ENCODE peak calls at places on chromosomes 13 and 19, in five cellular contexts. N, W, I, K and F are unnamed samples.

GRCh38 chr19:50750010-50750409 is 20.3 kb upstream of the GPR32 start:
- DNase-seq in N (no peak), W (no peak), I (no peak), K (no peak), F (no peak)

GRCh38 chr19:38079926-38080380 is 144.1 kb downstream of the DPF1 start:
- DNase-seq in N (no peak), W (peak), I (peak), K (no peak), F (peak)

GRCh38 chr13:114077938-114078335 is 54.5 kb downstream of the RASA3 start:
- DNase-seq in N (no peak), W (no peak), I (no peak), K (no peak), F (no peak)

GRCh38 chr19:4596033-4596904 is 36.8 kb upstream of the SEMA6B start:
- DNase-seq in N (no peak), W (no peak), I (no peak), K (no peak), F (no peak)

GRCh38 chr19:44782729-44783128 is 5.0 kb downstream of the CBLC start:
- DNase-seq in N (no peak), W (no peak), I (no peak), K (no peak), F (no peak)

GRCh38 chr19:35777961-35778360 is 2.6 kb downstream of the ARHGAP33 start:
- DNase-seq in N (no peak), W (no peak), I (no peak), K (no peak), F (no peak)

GRCh38 chr19:20558011-20558410 is 7.6 kb downstream of the ZNF737 start:
- DNase-seq in N (peak), W (no peak), I (peak), K (peak), F (no peak)

GRCh38 chr13:27349458-27349857 is 75.0 kb upstream of the GTF3A start:
- DNase-seq in N (no peak), W (no peak), I (no peak), K (no peak), F (no peak)

GRCh38 chr13:37107868-37108267 is 2.4 kb upstream of the CSNK1A1L start:
- DNase-seq in N (no peak), W (no peak), I (no peak), K (no peak), F (no peak)

GRCh38 chr13:61144834-61145593 is 270.6 kb downstream of the PCDH20 start:
- DNase-seq in N (no peak), W (no peak), I (no peak), K (no peak), F (no peak)

GRCh38 chr19:3655402-3656072 is 28.9 kb upstream of the CACTIN start:
- DNase-seq in N (no peak), W (peak), I (no peak), K (no peak), F (peak)

GRCh38 chr19:33280351-33280921 is 21.9 kb downstream of the CEBPA start:
- DNase-seq in N (no peak), W (no peak), I (no peak), K (no peak), F (no peak)

GRCh38 chr19:28532765-28533341 is 680.1 kb downstream of the UQCRFS1 start:
- DNase-seq in N (no peak), W (no peak), I (no peak), K (no peak), F (no peak)

GRCh38 chr19:8697671-8698432 is 743 bp downstream of the ACTL9 start:
- DNase-seq in N (peak), W (no peak), I (no peak), K (no peak), F (no peak)

GRCh38 chr13:60431108-60431700 is 34.2 kb downstream of the TDRD3 start:
- DNase-seq in N (no peak), W (peak), I (no peak), K (no peak), F (no peak)

GRCh38 chr13:57739791-57740190 is 108.2 kb downstream of the PCDH17 start:
- DNase-seq in N (no peak), W (no peak), I (no peak), K (no peak), F (no peak)

GRCh38 chr13:99984463-99985242 is 3.1 kb downstream of the ZIC2 start:
- DNase-seq in N (peak), W (no peak), I (no peak), K (no peak), F (no peak)

GRCh38 chr13:100529666-100530065 is 58.9 kb downstream of the GGACT start:
- DNase-seq in N (peak), W (no peak), I (no peak), K (no peak), F (no peak)

GRCh38 chr19:10639836-10640235 is 14.3 kb upstream of the ILF3 start:
- DNase-seq in N (no peak), W (no peak), I (no peak), K (no peak), F (no peak)

GRCh38 chr13:21361706-21362105 is 97.4 kb downstream of the ZDHHC20 start:
- DNase-seq in N (no peak), W (no peak), I (no peak), K (no peak), F (no peak)

GRCh38 chr13:92952161-92952560 is 274.4 kb upstream of the GPC6 start:
- DNase-seq in N (no peak), W (no peak), I (no peak), K (no peak), F (no peak)

GRCh38 chr19:49020931-49021895 is 2.9 kb downstream of the CGB3 start:
- DNase-seq in N (no peak), W (no peak), I (no peak), K (no peak), F (no peak)

GRCh38 chr13:36244073-36244472 is 29.7 kb upstream of the SOHLH2 start:
- DNase-seq in N (no peak), W (no peak), I (no peak), K (no peak), F (no peak)

GRCh38 chr19:6800991-6801396 is 28.5 kb downstream of the VAV1 start:
- DNase-seq in N (no peak), W (peak), I (no peak), K (no peak), F (no peak)

GRCh38 chr19:8004723-8005513 is 523 bp downstream of the ELAVL1 start:
- DNase-seq in N (no peak), W (peak), I (no peak), K (peak), F (no peak)

GRCh38 chr19:6891761-6892385 is 4.5 kb downstream of the ADGRE1 start:
- DNase-seq in N (no peak), W (no peak), I (no peak), K (no peak), F (no peak)

GRCh38 chr19:27774827-27775226 is 1438.1 kb downstream of the UQCRFS1 start:
- DNase-seq in N (peak), W (no peak), I (no peak), K (no peak), F (no peak)

GRCh38 chr19:7831452-7831851 is 1.4 kb downstream of the EVI5L start:
- DNase-seq in N (peak), W (no peak), I (no peak), K (no peak), F (peak)

GRCh38 chr19:49196527-49197240 is 39.1 kb downstream of the TRPM4 start:
- DNase-seq in N (no peak), W (no peak), I (peak), K (no peak), F (no peak)

GRCh38 chr19:45498411-45499195 is at the start of gene PPM1N:
- DNase-seq in N (peak), W (no peak), I (no peak), K (no peak), F (no peak)

GRCh38 chr19:18468930-18469244 is 31.0 kb upstream of the ISYNA1 start:
- DNase-seq in N (no peak), W (no peak), I (no peak), K (no peak), F (no peak)

GRCh38 chr19:18469245-18470107 is 31.5 kb upstream of the ISYNA1 start:
- DNase-seq in N (peak), W (peak), I (peak), K (peak), F (peak)

GRCh38 chr19:18466354-18466753 is 28.4 kb upstream of the ISYNA1 start:
- DNase-seq in N (no peak), W (no peak), I (no peak), K (no peak), F (no peak)

GRCh38 chr19:18468517-18468916 is 30.6 kb upstream of the ISYNA1 start:
- DNase-seq in N (no peak), W (no peak), I (no peak), K (no peak), F (no peak)

GRCh38 chr19:18467978-18468377 is 30.0 kb upstream of the ISYNA1 start:
- DNase-seq in N (no peak), W (no peak), I (no peak), K (no peak), F (no peak)
- TF ChIP-seq POLR2A in N (no peak), W (no peak), I (no peak), K (no peak), F (no peak)

GRCh38 chr13:25034173-25034572 is 61.8 kb upstream of the PABPC3 start:
- DNase-seq in N (no peak), W (no peak), I (no peak), K (no peak), F (no peak)

GRCh38 chr13:25042141-25042540 is 53.8 kb upstream of the PABPC3 start:
- DNase-seq in N (no peak), W (no peak), I (peak), K (no peak), F (no peak)

GRCh38 chr13:25032160-25032559 is 63.8 kb upstream of the PABPC3 start:
- DNase-seq in N (no peak), W (no peak), I (no peak), K (no peak), F (no peak)

DNA sequence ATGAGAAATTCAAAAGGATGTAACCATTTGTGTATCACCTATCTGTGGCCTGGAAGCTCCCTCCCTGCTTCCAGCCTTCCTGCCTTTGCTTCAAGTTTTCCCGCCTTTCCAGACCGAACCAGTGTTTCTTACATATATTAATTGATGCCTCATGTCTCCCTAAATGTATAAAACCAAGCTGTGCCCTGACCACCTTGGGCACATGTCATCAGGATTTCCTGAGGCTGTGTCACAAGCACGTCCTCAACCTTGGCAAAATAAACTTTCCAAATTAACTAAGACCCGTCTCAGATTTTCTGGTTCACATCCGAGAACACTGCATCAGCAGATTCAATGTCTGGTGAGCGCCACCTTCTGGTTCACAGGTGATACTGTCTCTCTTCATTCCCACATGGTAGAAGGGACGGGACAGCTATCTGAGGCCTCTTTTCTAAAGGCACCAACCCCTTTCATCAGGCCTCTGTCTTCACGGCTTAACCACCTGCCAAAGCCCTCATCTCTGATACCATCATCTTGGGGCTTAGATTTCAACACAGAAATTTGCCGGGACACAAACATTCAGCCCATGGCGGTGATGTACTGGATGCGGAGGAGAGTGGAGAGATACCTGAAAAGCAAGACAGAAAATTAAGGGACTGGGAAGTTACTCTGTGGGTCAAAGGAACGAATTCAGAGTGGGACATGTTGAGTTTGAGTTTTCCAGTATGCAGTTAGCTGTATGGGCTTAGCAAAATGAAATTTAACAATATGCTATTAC is 58.7 kb upstream of the PABPC3 start:
- DNase-seq in N (peak), W (peak), I (peak), K (peak), F (peak)
- H3K4me3 ChIP-seq in N (no peak), W (no peak), I (no peak), K (no peak), F (no peak)

GRCh38 chr19:681029-681626 is 4.9 kb downstream of the FSTL3 start:
- DNase-seq in N (no peak), W (no peak), I (peak), K (peak), F (peak)

GRCh38 chr19:678791-679388 is 2.7 kb downstream of the FSTL3 start:
- DNase-seq in N (no peak), W (no peak), I (no peak), K (no peak), F (no peak)

GRCh38 chr19:679418-680286 is 3.5 kb downstream of the FSTL3 start:
- DNase-seq in N (no peak), W (peak), I (peak), K (peak), F (peak)

GRCh38 chr19:681638-682037 is 5.4 kb downstream of the FSTL3 start:
- DNase-seq in N (no peak), W (no peak), I (no peak), K (no peak), F (no peak)

GRCh38 chr19:680287-681028 is 4.3 kb downstream of the FSTL3 start:
- DNase-seq in N (peak), W (peak), I (peak), K (peak), F (peak)
- TF ChIP-seq POLR2A in N (peak), W (no peak), I (peak), K (peak), F (no peak)

DNA sequence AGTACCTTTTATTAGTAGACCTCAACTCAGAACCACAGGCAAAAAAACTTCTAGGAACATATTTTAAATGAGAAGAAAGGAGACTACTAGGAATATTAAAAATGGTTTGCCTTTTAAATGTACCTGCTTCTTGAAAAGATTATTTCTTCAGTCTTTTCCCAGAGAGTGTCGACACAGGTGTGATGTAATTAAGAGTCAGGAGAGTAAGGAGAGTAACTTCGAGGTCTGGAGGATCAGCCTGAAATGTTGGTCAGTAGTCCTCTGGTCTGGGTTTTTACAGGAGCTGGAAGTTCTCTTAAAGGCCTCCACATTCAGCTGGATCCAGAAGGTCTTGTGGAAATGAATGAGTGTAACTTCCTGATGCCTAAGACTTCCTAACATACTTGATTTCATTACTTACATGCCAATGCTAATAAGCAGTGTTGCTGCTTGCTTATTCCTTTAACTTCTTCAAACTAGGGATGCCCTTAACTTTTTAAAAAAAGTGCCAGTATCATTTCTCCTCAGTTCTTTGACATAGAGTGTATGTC is at the start of gene KCTD4:
- DNase-seq in N (no peak), W (peak), I (no peak), K (no peak), F (no peak)
- H3K4me3 ChIP-seq in N (no peak), W (no peak), I (no peak), K (no peak), F (no peak)

DNA sequence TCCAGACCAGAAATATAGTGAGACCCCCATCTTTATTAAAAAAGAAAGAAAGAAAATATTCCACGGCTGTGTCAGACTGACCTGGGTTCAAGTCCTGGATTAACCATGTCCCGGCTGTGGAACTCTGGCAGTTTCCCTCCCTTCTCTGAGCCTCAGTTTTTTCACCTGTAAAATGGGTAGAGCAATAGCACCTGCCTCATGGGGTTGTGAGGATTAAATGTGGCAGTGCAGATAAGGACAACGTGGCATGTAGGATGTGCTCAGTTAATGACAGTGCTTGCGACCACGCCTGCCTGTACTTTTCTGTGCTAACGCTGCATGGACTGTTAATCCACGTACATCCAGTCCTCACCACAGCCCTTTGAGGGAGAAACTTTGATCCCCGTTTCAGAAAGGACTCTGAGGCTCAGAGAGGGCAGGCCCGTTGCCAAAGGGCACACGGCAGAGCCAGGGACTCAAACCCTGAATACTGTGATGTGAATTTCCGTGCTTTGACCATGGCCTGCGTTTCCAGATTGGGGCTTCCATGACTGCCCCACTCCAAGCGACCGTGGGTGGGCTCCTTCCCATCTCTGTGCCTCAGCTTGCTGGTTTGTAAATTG is 16.1 kb downstream of the SBK2 start:
- DNase-seq in N (no peak), W (no peak), I (no peak), K (no peak), F (no peak)
- TF ChIP-seq POLR2A in N (no peak), W (no peak), I (no peak), K (no peak), F (no peak)

GRCh38 chr19:23557381-23557780 is 129.6 kb downstream of the ZNF675 start:
- DNase-seq in N (no peak), W (no peak), I (no peak), K (no peak), F (no peak)
- H3K4me3 ChIP-seq in N (no peak), W (no peak), I (no peak), K (no peak), F (no peak)

DNA sequence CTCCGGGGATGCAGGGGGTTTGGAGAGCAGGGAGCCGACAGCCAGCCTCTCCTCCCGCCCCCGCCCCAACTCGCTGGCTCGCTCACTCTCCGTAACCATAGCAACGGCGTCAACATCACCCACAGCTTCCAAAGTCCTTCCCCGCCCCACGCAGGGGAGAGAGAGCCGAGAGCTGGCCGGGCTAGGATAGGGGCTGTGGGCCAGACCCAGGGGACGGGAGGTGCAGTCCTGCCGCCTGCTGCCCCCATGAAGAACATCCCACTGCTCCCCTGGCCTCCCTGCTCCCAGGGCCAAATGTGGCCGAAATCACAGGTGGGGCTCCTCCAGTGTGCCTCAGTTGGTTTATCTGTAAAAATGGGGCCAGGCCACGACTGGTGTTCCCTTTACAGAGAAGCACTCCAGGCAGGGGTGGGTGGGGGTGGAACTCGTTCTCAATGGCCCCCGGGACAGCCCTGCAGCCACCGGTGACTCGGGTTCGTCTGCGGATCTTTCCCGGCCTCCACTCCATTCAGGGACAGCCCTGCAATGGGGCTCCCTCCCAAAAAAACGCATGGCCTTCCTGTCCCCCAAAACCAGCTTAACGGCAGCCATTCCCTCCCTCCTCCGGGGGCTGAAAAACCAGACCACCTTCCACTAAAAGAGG is 3.1 kb downstream of the KLF16 start:
- DNase-seq in N (peak), W (no peak), I (peak), K (peak), F (no peak)
- TF ChIP-seq POLR2A in N (no peak), W (no peak), I (no peak), K (no peak), F (no peak)

GRCh38 chr19:23784274-23784673 is 25.6 kb upstream of the ZNF681 start:
- DNase-seq in N (no peak), W (no peak), I (no peak), K (no peak), F (no peak)
- H3K4me3 ChIP-seq in N (no peak), W (no peak), I (no peak), K (no peak), F (no peak)

DNA sequence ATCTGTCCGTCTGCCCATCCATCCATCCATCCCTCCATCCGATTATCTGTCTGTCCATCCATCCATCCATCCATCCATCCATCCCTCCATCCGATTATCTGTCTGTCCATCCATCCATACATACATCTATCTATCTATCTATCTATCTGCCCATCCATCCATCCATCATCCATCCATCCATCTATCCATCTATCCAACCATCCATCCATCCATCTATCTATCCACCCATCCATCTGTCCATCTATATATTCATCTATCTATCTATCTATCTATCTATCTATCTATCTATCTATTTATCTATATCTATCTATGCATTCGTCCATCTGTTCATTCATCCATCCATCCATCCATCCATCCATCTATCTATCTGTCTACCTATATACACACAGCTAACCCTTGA is 471.1 kb upstream of the ZNF507 start:
- DNase-seq in N (no peak), W (no peak), I (no peak), K (no peak), F (no peak)
- TF ChIP-seq POLR2A in N (no peak), W (no peak), I (no peak), K (no peak), F (no peak)